ENCODE peak calls at places on chromosomes 13 and 19, in six cellular contexts. Y is hepatocyte, P is GM23248, Z is neural progenitor cell, D is GM12878, B is fibroblast of lung. R is an unnamed sample.

GRCh38 chr19:737591-738093 is 13.3 kb upstream of the MISP start:
- DNase-seq in P (peak), Z (peak), B (peak), D (no peak), Y (peak), R (no peak)

GRCh38 chr13:20383058-20383457 is 142.6 kb downstream of the CRYL1 start:
- DNase-seq in Y (no peak), D (no peak), B (no peak), Z (no peak), P (no peak), R (no peak)

GRCh38 chr19:3160219-3160618 is 18.4 kb upstream of the S1PR4 start:
- DNase-seq in Y (no peak), Z (no peak), D (no peak), P (no peak), B (no peak), R (no peak)

GRCh38 chr19:32460476-32460875 is 54.9 kb downstream of the DPY19L3 start:
- DNase-seq in Z (no peak), D (no peak), P (no peak), Y (no peak), B (no peak), R (no peak)

GRCh38 chr13:97944396-97945029 is 9.0 kb upstream of the IPO5 start:
- DNase-seq in D (no peak), Y (no peak), B (peak), Z (no peak), P (peak), R (no peak)

GRCh38 chr19:10927691-10928562 is 512 bp downstream of the YIPF2 start:
- DNase-seq in Z (no peak), Y (no peak), B (no peak), D (no peak), P (peak), R (no peak)

GRCh38 chr19:44848036-44848804 is 2.1 kb downstream of the NECTIN2 start:
- DNase-seq in Z (peak), P (peak), B (peak), Y (peak), D (no peak), R (no peak)

GRCh38 chr13:20219585-20219984 is 12.5 kb downstream of the GJB6 start:
- DNase-seq in P (no peak), Z (no peak), B (no peak), D (peak), Y (no peak), R (no peak)

GRCh38 chr19:43594710-43595604 is 977 bp downstream of the IRGQ start:
- DNase-seq in D (no peak), Y (peak), Z (peak), P (peak), B (peak), R (peak)

GRCh38 chr19:41031926-41032325 is 40.8 kb downstream of the CYP2B6 start:
- DNase-seq in P (peak), Z (no peak), Y (peak), D (no peak), B (no peak), R (peak)

GRCh38 chr19:53730391-53730790 is 93.7 kb downstream of the NLRP12 start:
- DNase-seq in B (no peak), Z (no peak), Y (no peak), D (no peak), P (no peak), R (no peak)

GRCh38 chr13:111202745-111203144 is 87.6 kb downstream of the ARHGEF7 start:
- DNase-seq in D (no peak), B (peak), P (peak), Y (peak), Z (no peak), R (no peak)

GRCh38 chr13:27014406-27015359 is 156.9 kb downstream of the USP12 start:
- DNase-seq in Z (no peak), P (no peak), B (peak), Y (no peak), D (no peak), R (no peak)

GRCh38 chr13:27008733-27009132 is 162.9 kb downstream of the USP12 start:
- DNase-seq in Z (no peak), P (no peak), B (no peak), Y (no peak), D (no peak), R (no peak)

GRCh38 chr13:27011661-27012060 is 159.9 kb downstream of the USP12 start:
- DNase-seq in Y (no peak), B (no peak), P (no peak), D (no peak), Z (no peak), R (no peak)

GRCh38 chr13:27016871-27017270 is 154.7 kb downstream of the USP12 start:
- DNase-seq in Z (no peak), Y (no peak), P (no peak), D (no peak), B (no peak), R (no peak)

DNA sequence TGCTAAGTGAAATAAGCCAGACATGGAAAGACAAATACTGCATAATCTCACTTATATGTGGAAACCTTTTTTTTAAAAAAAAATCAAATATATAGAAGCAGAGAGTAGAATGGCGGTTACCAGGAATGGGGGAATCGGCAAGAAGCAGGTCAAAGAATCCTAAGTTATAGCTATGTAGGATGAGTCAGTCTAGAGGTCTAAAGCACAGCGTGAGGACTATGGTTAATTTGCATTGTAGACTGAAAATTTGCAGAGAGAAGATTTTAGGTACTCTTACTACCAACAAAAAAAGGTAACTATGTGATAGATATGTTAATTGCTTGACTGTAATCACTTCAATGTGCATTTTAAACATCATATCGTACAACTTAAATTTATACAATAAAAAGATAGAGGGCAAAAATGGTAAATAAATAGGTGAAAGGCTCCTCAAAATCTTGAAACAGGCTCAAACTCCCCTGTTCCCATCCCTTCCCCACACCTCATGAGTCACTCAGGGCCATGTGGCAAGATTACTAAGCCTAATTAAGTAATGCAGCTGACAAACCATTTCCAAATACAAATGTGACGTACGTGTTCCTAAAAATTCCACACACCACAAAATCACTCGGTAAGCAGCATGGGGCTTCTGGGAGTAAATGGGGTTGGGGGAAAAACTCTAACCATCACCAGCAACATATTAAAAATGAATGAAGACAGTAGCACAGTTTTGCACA is 159.0 kb downstream of the USP12 start:
- DNase-seq in D (no peak), P (peak), Y (no peak), B (peak), Z (no peak), R (peak)
- H2AFZ ChIP-seq in D (no peak), P (no peak), Y (no peak), B (no peak), Z (no peak), R (no peak)

GRCh38 chr13:30135351-30135750 is 172.0 kb downstream of the KATNAL1 start:
- DNase-seq in Z (no peak), Y (no peak), B (no peak), D (no peak), P (no peak), R (no peak)

GRCh38 chr13:30133976-30134375 is 173.4 kb downstream of the KATNAL1 start:
- DNase-seq in Y (no peak), D (no peak), Z (no peak), P (peak), B (peak), R (no peak)

GRCh38 chr13:30133554-30133912 is 173.8 kb downstream of the KATNAL1 start:
- DNase-seq in P (no peak), B (no peak), Z (no peak), Y (no peak), D (no peak), R (no peak)

GRCh38 chr13:30134578-30134977 is 172.8 kb downstream of the KATNAL1 start:
- DNase-seq in D (no peak), Z (no peak), Y (no peak), B (no peak), P (no peak), R (no peak)

DNA sequence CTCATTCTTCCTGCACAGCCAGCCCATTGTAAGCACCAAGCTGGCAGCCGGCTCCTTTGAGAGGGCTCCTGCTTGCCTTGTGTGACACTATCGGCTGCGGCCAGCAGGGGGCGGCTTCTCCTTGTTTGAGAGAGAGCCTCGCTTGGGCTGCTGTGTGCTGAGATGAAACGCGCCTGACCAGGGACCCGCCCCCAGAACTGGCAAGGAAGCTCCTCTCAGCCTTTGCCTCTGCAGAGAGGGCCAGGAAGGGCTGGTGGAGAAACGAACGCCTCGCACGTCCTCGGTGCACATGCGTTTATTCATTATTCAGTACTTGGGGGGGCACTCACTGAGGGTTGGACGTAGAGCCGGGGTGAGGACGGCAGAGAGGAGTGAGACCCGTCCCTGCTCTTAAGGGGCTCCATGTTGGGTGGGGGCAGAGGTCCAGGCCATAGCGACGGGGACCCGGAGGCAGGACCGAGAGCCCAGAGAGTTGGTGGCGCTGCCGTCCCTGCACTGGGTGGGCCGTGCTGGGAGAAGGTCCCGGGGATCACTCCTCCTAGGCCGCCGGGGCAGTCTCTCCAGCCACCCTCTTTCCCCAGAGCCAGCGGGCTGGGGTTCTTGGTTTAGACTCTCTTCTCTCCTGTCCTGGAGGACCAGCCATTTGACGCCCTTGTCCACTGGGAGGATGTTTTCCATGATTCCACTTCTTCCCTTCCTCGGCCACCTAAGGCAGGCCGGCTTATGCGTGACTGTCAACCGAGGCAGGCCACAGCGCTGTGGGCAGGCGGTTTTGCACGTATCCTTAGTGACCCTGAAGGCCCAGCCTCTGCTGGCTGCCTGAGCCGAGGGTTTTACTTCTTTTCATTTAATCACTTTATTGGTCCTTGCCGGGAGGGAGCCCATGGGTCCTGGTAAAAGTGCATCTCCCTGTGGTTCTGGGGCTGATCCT is 174.5 kb downstream of the KATNAL1 start:
- DNase-seq in D (no peak), P (peak), Z (peak), B (peak), Y (peak), R (peak)
- H3K4me3 ChIP-seq in D (no peak), P (no peak), Z (no peak), B (no peak), Y (no peak), R (no peak)

DNA sequence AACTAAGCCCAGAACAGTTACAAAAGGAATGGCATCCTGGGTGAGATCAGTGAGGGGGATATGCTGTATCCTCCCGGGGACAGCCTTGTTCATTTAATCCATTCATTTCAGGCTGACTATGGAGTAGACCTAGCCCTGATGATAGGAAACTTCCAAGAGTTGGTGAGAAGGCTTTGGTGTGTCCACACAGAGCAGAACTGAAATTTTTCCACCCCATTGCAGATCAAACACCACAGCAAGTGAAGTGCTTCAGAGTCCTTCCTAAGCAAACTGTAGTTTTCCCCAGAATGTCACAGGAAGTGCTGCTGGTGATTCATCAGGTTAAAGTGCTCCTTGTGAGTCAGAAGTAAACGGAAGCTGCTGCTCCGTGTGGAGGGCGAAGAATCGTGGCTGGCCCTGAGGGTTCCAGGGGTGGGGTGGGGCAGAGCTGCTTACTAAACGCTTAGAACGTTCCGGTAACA is 113.2 kb downstream of the TEX26 start:
- DNase-seq in D (peak), P (peak), B (peak), Y (peak), Z (no peak), R (peak)
- H2AFZ ChIP-seq in D (peak), P (peak), B (no peak), Y (no peak), Z (no peak), R (peak)

DNA sequence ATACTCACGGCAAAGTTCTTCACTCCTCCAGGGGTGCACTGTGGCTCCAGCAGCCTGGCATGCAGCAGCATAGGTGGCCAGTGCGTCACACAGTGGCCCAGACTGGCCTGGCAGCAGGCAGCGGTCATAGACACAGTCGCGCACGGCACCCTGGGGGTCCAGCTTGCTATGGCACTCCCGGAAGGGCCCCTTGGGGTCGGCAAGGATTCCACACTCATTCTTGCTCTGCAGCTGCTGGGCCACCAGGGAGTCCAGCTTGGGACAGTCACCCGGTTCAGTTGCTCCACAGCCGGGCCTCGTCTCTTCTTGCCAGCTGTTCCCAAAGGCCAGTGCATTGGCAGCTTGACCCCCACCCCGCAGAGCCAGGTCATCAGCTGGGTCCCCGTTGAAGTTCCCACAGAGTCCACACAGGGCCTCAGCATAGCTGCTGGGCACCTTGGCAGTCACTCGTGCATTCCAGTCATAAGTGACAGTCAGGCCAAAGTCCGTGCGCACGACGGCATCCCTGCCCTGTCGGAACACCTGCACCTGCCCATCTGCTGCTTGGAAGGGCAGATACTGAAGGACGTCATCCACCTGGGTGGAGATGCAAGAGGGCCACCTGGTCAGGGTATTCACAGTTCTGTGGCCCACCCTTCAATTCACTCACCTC is 20.6 kb downstream of the FCGBP start:
- DNase-seq in B (no peak), D (no peak), P (no peak), Y (peak), Z (no peak), R (no peak)
- H3K4me3 ChIP-seq in B (no peak), D (no peak), P (no peak), Y (no peak), Z (no peak), R (no peak)

GRCh38 chr19:48746120-48746519 is 589 bp downstream of the IZUMO1 start:
- DNase-seq in Y (no peak), D (no peak), Z (no peak), B (no peak), P (no peak), R (no peak)
- H2AFZ ChIP-seq in Y (no peak), D (no peak), Z (no peak), B (peak), P (peak), R (no peak)

R was measured in mammary epithelial cell.